ENCODE peak calls at places on chromosomes 6 and 20, in five cellular contexts. K is GM23338, Q is spleen, H is breast epithelium, L is stomach. B is an unnamed sample.

GRCh38 chr6:82030301-82030700 is 217.2 kb downstream of the IBTK start:
- DNase-seq in H (no peak), Q (no peak), K (no peak), L (no peak), B (peak)

GRCh38 chr6:15299430-15300131 is 53.7 kb downstream of the JARID2 start:
- DNase-seq in Q (peak), L (peak), K (no peak), H (no peak), B (no peak)

GRCh38 chr6:67966830-67967229 is 668.3 kb upstream of the ADGRB3 start:
- DNase-seq in H (no peak), Q (no peak), L (no peak), K (no peak), B (no peak)

GRCh38 chr20:19923762-19924161 is 93.4 kb upstream of the NAA20 start:
- DNase-seq in K (no peak), L (no peak), H (no peak), Q (no peak), B (no peak)

GRCh38 chr6:144718431-144718830 is 433.3 kb downstream of the UTRN start:
- DNase-seq in L (no peak), H (no peak), Q (no peak), K (no peak), B (no peak)

GRCh38 chr20:5680227-5680626 is 70.0 kb upstream of the SHLD1 start:
- DNase-seq in L (no peak), H (no peak), Q (no peak), K (no peak), B (no peak)

GRCh38 chr6:143965503-143966171 is 42.4 kb downstream of the PLAGL1 start:
- DNase-seq in H (no peak), K (no peak), Q (no peak), L (no peak), B (no peak)

GRCh38 chr20:51372966-51373365 is 169.6 kb downstream of the NFATC2 start:
- DNase-seq in Q (peak), K (no peak), H (no peak), L (no peak), B (no peak)

GRCh38 chr6:129657433-129657832 is 52.5 kb downstream of the ARHGAP18 start:
- DNase-seq in K (no peak), Q (no peak), L (no peak), H (no peak), B (no peak)

GRCh38 chr6:162056745-162057144 is 670.8 kb downstream of the PRKN start:
- DNase-seq in K (peak), H (no peak), Q (no peak), L (no peak), B (no peak)

DNA sequence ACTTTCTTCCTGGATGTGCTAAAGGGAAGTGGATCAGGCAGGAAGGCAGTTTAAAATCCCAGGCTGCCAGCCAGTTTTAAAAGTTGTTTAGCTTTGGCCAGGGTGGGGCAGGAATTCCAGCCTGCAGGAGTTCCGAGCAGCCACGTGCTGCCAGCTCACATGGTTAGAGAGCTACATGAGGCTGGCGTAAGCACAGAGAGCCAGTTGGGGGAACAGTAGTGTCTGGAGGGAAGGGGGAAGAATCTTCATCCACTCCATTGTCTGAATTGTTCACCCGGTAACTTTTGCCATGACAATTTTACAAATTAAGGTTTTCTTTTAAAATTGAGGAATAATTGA is 12.0 kb downstream of the CDC25B start:
- DNase-seq in H (peak), Q (peak), L (peak), K (peak), B (peak)
- H3K4me3 ChIP-seq in H (peak), Q (no peak), L (no peak), K (no peak), B (no peak)

GRCh38 chr20:35487479-35487878 is 32.1 kb downstream of the CEP250 start:
- DNase-seq in L (no peak), K (no peak), Q (no peak), H (no peak), B (no peak)

GRCh38 chr20:35489717-35490116 is 34.3 kb downstream of the CEP250 start:
- DNase-seq in H (no peak), L (no peak), K (no peak), Q (no peak), B (no peak)

GRCh38 chr20:35491823-35492222 is 36.4 kb downstream of the CEP250 start:
- DNase-seq in Q (no peak), L (no peak), H (no peak), K (no peak), B (no peak)

GRCh38 chr20:35492352-35492751 is 37.0 kb downstream of the CEP250 start:
- DNase-seq in Q (no peak), H (no peak), K (no peak), L (no peak), B (no peak)

GRCh38 chr20:35490736-35491181 is 35.4 kb downstream of the CEP250 start:
- DNase-seq in L (no peak), H (no peak), Q (peak), K (no peak), B (no peak)
- TF ChIP-seq POLR2AphosphoS5 in L (peak), H (no peak), Q (peak), K (no peak), B (no peak)

DNA sequence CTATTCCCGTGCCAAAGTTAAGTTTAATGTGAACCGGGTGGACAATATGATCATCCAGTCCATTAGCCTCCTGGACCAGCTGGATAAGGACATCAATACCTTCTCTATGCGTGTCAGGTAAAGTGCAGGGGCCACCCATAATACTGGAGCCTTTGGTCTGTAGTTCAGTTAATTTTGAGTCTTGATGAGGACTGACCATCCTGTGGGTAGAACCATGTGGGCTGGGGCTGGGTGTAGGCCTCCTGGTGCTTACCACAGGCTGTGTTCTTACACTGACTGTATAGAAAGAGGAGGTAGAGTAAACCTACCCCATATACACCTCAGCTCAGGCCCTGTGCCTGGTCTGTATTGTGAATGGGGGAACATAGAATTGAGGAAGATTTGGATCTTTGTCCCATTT is 2.4 kb downstream of the NOP56 start:
- DNase-seq in Q (no peak), K (no peak), L (no peak), H (no peak), B (no peak)
- H3K4me3 ChIP-seq in Q (no peak), K (peak), L (peak), H (peak), B (no peak)

DNA sequence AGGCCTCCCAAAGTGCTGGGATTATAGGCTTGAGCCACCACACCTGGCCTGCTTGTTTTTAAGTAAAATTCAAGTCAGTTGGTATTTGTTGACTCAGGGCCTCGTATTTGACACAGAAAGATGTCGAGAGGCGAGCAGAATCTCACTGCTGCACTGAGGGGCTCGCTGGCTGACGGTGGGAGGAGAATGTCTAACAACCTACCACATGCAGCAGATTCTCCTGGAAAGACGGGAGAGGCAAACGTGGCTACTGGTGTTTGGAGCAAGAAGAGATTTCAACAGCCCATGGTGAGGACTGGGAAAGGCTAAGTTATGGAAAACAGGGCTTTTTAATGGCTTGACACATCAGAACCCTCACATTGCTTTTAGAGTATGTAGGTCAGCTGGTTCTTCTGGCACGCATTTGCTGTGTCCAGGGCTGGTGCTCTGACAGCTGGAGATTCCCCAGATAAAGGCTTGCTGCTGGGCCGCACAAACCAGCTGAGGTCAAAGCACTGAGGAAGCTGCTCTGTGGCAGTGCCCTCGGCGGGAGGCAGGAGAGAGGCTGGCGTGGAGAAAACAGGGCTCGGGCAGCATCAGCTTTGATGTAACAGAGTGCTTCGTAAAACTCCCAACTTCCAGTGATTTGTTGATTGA is 84.2 kb upstream of the FRMD1 start:
- DNase-seq in L (peak), H (no peak), K (no peak), Q (no peak), B (peak)
- TF ChIP-seq POLR2AphosphoS5 in L (peak), H (no peak), K (no peak), Q (peak), B (no peak)

GRCh38 chr6:34142046-34142445 is 3.8 kb downstream of the GRM4 start:
- DNase-seq in L (no peak), Q (no peak), K (no peak), H (no peak), B (no peak)

GRCh38 chr6:34143884-34144580 is 1.9 kb downstream of the GRM4 start:
- DNase-seq in K (peak), H (no peak), Q (peak), L (no peak), B (no peak)

GRCh38 chr6:34144581-34145160 is 1.2 kb downstream of the GRM4 start:
- DNase-seq in H (no peak), K (no peak), Q (peak), L (no peak), B (no peak)

GRCh38 chr6:34142599-34142998 is 3.3 kb downstream of the GRM4 start:
- DNase-seq in H (no peak), Q (no peak), L (no peak), K (peak), B (no peak)

GRCh38 chr6:34143196-34143883 is 2.5 kb downstream of the GRM4 start:
- DNase-seq in Q (peak), H (no peak), K (no peak), L (no peak), B (no peak)
- H3K4me3 ChIP-seq in Q (peak), H (peak), K (peak), L (peak), B (peak)

B was measured in prostate gland.